ENCODE peak calls at places on chromosomes 12 and 14, in four cellular contexts. N, O, V and X are unnamed samples.

GRCh38 chr14:71175491-71175890 is 268.2 kb downstream of the PCNX1 start:
- DNase-seq in N (no peak), O (no peak), V (no peak), X (no peak)

GRCh38 chr14:92783813-92784431 is 10.2 kb upstream of the GOLGA5 start:
- DNase-seq in N (no peak), O (no peak), V (peak), X (peak)

GRCh38 chr12:49336645-49337584 is at the start of gene C1QL4:
- DNase-seq in N (peak), O (no peak), V (peak), X (peak)

GRCh38 chr12:39173689-39174088 is 268.3 kb upstream of the CPNE8 start:
- DNase-seq in N (no peak), O (no peak), V (no peak), X (no peak)

GRCh38 chr12:20549115-20549719 is 145.9 kb upstream of the SLCO1C1 start:
- DNase-seq in N (peak), O (no peak), V (no peak), X (no peak)

GRCh38 chr14:99884834-99885648 is 91.8 kb downstream of the EML1 start:
- DNase-seq in N (peak), O (peak), V (peak), X (peak)

GRCh38 chr12:84077692-84078091 is 834.9 kb downstream of the SLC6A15 start:
- DNase-seq in N (no peak), O (no peak), V (no peak), X (no peak)

GRCh38 chr12:112916270-112916669 is 9.5 kb downstream of the OAS1 start:
- DNase-seq in N (no peak), O (no peak), V (no peak), X (no peak)

GRCh38 chr12:92342574-92342973 is 196.9 kb upstream of the BTG1 start:
- DNase-seq in N (no peak), O (no peak), V (peak), X (no peak)

GRCh38 chr12:92339198-92339821 is 193.7 kb upstream of the BTG1 start:
- DNase-seq in N (no peak), O (no peak), V (no peak), X (no peak)

GRCh38 chr12:92340003-92340402 is 194.4 kb upstream of the BTG1 start:
- DNase-seq in N (no peak), O (no peak), V (peak), X (no peak)

GRCh38 chr12:92340441-92341332 is 195.0 kb upstream of the BTG1 start:
- DNase-seq in N (no peak), O (no peak), V (peak), X (no peak)

GRCh38 chr12:92341333-92341691 is 195.7 kb upstream of the BTG1 start:
- DNase-seq in N (no peak), O (no peak), V (peak), X (no peak)
- TF ChIP-seq SPI1 in N (no peak), O (no peak), V (no peak), X (no peak)

DNA sequence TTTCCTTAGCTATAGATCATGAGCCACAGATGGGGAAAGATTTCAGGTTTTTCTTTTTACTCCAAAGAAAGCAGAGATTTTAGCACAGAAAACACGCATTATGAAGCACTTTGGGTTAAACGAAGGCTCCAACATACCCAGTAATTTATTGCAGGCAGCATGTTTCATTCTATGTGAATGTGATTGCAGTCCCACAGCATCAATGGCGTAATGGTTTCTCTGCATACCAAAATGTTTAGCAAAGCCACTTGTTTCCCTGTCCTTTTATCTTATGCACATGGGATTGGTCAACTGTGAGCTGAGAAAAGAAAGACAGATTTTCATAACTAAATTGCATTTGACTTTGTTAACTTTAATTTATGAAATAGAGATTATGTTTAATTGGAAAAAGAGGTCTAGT is 124.7 kb upstream of the E2F7 start:
- DNase-seq in N (no peak), O (no peak), V (no peak), X (no peak)
- TF ChIP-seq SPI1 in N (no peak), O (no peak), V (no peak), X (no peak)

GRCh38 chr14:56131004-56131864 is 13.0 kb downstream of the PELI2 start:
- DNase-seq in N (no peak), O (no peak), V (no peak), X (no peak)
- TF ChIP-seq SPI1 in N (no peak), O (no peak), V (no peak), X (no peak)

DNA sequence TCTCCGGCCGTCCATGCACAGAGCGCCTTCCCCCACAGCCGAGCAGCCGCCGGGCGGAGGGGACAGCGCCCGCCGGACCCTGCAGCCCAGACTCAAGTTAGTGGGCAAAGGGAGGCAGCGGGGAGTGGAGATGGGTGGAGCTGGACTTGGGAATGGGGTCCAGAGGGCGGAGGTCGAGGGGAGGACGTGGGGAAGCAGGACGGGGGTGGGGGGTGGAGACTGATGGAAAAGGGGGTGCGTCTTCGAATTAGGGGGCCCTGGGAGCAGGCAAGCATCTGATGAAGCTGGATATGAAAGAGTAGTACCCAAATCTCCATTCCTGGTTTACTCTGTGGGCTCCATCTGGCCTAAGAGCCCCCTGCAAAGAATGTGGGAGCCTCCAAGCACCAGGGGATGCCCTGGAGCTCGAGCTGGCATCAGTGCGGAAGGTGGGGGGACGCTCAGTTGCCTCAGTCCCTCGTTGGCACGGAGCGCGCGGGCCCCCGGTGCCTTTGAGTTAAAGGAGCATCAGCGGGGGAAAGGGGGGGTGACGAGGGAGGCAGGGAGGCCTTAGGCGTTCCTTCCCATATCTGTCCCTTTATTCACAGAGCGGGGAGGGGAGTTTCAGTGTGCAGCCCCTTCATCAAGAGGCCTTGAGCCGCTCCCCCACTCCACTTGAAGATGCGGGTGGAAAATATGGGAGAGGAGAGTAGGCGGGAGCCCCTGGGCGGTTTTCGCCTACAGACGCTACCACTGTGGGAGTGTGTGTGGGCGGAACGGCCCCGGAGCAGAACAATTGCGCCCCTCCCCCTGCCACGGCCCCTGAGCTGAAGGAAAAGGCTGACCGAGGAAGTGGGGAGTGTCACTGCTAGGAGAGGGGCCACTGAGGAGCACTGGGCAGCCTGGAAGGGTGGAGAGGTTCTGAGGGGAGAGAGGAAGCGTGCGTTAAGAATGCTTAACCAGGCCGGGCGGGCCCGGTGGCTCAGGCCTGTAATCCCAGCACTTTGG is 638 bp downstream of the NAB2 start:
- DNase-seq in N (peak), O (no peak), V (peak), X (no peak)
- TF ChIP-seq SPI1 in N (peak), O (no peak), V (peak), X (no peak)

DNA sequence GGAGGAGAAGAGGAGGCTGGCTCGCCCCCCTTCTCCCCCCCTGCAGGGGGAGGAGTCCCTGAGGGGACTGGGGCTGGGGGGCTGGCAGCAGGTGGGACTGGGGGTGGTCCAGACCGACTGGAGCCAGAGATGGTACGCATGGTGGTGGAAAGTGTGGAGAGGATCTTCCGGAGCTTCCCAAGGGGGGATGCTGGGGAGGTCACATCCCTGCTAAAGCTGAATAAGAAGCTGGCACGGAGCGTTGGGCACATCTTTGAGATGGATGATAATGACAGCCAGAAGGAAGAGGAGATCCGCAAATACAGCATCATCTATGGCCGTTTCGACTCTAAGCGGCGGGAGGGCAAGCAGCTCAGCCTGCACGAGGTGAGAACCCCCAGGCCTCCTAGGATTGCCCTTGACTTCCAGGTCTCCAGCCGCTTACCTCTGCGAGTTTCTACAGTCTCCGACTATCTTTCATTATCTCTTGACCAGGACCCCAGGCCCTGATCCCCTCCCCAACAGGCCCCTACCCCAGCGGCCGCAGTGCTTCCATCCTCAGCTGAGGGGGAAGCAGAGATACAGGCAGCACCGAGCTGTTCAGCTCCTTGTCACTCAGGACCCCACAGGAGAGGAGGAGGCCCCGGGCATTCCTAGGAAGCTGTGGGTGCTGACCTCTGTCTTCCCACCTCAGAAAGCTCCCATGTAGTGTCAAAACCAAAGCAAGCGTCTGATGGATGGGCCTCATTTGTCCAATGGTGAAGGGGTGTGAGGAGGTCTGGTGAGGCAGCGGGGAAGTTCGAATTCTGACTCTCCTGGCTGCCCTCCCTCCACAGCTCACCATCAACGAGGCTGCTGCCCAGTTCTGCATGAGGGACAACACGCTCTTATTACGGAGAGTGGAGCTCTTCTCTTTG is 3.0 kb downstream of the NAB2 start:
- DNase-seq in N (no peak), O (no peak), V (no peak), X (no peak)
- TF ChIP-seq SPI1 in N (no peak), O (no peak), V (no peak), X (no peak)

DNA sequence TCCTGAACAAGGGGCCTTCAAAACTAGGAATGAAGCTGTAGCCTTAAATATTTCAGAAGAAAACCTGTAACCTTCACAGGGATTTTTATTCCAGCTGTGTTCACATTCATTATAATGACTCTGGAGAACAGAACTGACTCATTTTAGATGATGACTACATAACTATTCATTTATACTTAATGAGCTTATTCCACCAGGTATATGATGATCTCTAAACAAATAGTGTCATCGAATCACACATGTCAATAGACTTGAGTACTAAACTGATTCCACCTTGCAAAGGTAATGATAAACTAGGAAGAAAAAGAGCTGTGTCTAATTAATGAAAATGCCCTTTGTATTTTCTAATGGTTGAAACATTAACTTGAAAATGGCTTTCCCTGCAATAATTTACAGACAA is 433.2 kb downstream of the PDZRN4 start:
- DNase-seq in N (no peak), O (no peak), V (no peak), X (no peak)
- TF ChIP-seq SPI1 in N (no peak), O (no peak), V (no peak), X (no peak)

DNA sequence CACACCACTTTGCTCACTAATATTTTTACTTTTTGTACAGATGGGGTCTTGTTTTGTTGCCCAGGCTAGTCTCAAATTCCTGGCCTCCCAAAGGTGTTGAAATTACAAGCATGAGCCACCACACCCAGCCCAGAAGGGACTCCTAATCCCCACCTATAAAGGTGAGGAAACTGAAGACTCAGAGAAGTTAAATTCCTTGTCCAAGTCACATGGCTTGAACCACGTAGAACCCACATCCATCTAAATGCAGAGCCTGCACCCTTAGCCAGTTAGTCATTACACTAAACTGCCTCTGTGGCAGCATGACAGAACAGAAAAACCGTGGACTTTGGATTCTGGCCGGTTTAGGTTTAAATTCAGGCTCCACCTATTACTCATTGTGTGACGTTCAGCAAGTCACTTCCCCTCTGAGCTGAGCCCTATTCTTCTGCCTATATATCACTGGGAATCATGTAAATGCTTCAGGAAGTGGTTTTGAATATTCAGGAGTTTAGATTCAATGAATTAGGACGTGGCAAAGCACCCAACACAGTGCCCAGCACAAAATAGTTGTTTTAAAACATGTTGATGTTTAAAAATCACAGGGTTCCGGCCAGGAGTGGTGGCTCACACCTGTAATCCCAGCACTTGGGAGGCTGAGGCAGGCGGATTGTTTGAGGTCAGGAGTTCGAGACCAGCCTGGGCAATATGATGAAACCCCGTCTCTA is 3.0 kb upstream of the CORO1C start:
- DNase-seq in N (peak), O (peak), V (peak), X (no peak)
- TF ChIP-seq SPI1 in N (peak), O (peak), V (peak), X (peak)

GRCh38 chr14:37237735-37238200 is 40.0 kb downstream of the MIPOL1 start:
- DNase-seq in N (no peak), O (no peak), V (no peak), X (no peak)

GRCh38 chr14:37234222-37234621 is 36.5 kb downstream of the MIPOL1 start:
- DNase-seq in N (no peak), O (no peak), V (no peak), X (no peak)

GRCh38 chr14:37232907-37233481 is 35.3 kb downstream of the MIPOL1 start:
- DNase-seq in N (peak), O (no peak), V (peak), X (no peak)

GRCh38 chr14:37241206-37241605 is 43.5 kb downstream of the MIPOL1 start:
- DNase-seq in N (no peak), O (no peak), V (peak), X (no peak)

DNA sequence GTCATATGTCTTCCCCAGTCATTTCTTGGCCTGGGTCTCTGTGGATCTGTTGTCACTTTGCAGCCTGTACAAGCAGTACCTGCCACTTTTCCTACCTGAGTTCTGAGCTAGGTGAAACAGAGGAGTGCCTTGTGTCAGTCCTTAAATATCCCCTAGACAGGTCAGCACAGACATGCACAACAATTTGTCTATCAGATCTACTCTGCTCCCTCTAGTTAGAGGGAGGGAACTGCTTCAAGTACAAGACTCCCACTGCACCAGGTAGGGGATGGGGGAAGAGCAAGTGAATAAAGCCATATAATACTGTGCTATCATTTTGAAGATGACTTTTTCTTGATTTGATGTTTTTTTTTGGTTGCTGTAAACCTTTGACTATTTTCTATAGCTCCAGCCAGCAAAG is 39.4 kb downstream of the MIPOL1 start:
- DNase-seq in N (no peak), O (no peak), V (no peak), X (no peak)
- TF ChIP-seq SPI1 in N (no peak), O (no peak), V (no peak), X (no peak)

GRCh38 chr12:69550951-69551350 is 34.3 kb upstream of the CCT2 start:
- DNase-seq in N (no peak), O (no peak), V (no peak), X (no peak)

GRCh38 chr12:69553626-69554248 is 31.5 kb upstream of the CCT2 start:
- DNase-seq in N (no peak), O (no peak), V (peak), X (no peak)

GRCh38 chr12:69556383-69556782 is 28.9 kb upstream of the CCT2 start:
- DNase-seq in N (no peak), O (no peak), V (no peak), X (no peak)

GRCh38 chr12:69555461-69555860 is 29.8 kb upstream of the CCT2 start:
- DNase-seq in N (no peak), O (no peak), V (no peak), X (no peak)
- TF ChIP-seq SPI1 in N (no peak), O (no peak), V (no peak), X (no peak)

GRCh38 chr12:72925716-72926115 is 653.5 kb downstream of the TRHDE start:
- DNase-seq in N (no peak), O (no peak), V (no peak), X (no peak)
- TF ChIP-seq SPI1 in N (no peak), O (no peak), V (no peak), X (no peak)